ENCODE peak calls at places on chromosome 21, in eight cellular contexts. A, R, I, P, T, X, V and O are unnamed samples.

GRCh38 chr21:38968887-38969543 is 163.3 kb downstream of the ETS2 start:
- DNase-seq in A (no peak), R (no peak), I (no peak), P (no peak), T (no peak), X (no peak), V (no peak), O (no peak)

GRCh38 chr21:45551316-45551715 is 9.1 kb upstream of the SLC19A1 start:
- DNase-seq in A (no peak), R (no peak), I (no peak), P (peak), T (no peak), X (no peak), V (peak), O (no peak)

GRCh38 chr21:20647603-20648002 is 350.6 kb upstream of the NCAM2 start:
- DNase-seq in A (no peak), R (no peak), I (no peak), P (no peak), T (no peak), X (no peak), V (peak), O (no peak)

GRCh38 chr21:15839601-15840000 is 109.8 kb downstream of the USP25 start:
- DNase-seq in A (no peak), R (no peak), I (no peak), P (no peak), T (no peak), X (no peak), V (no peak), O (no peak)

GRCh38 chr21:44086636-44087425 is 20.4 kb upstream of the PWP2 start:
- DNase-seq in A (no peak), R (no peak), I (no peak), P (no peak), T (no peak), X (no peak), V (no peak), O (peak)

GRCh38 chr21:21137986-21138385 is 139.8 kb downstream of the NCAM2 start:
- DNase-seq in A (no peak), R (no peak), I (no peak), P (no peak), T (no peak), X (no peak), V (peak), O (no peak)

GRCh38 chr21:40160911-40161310 is 293.7 kb downstream of the PCP4 start:
- DNase-seq in A (peak), R (no peak), I (no peak), P (no peak), T (no peak), X (no peak), V (no peak), O (no peak)

GRCh38 chr21:15742052-15742451 is 12.3 kb downstream of the USP25 start:
- DNase-seq in A (no peak), R (peak), I (no peak), P (no peak), T (no peak), X (no peak), V (no peak), O (no peak)

GRCh38 chr21:38303300-38303699 is 46.5 kb downstream of the KCNJ15 start:
- DNase-seq in A (no peak), R (no peak), I (peak), P (no peak), T (peak), X (no peak), V (peak), O (no peak)

GRCh38 chr21:46619846-46620245 is 15.0 kb upstream of the S100B start:
- DNase-seq in A (no peak), R (peak), I (no peak), P (no peak), T (no peak), X (no peak), V (no peak), O (no peak)

GRCh38 chr21:21851205-21851604 is 853.0 kb downstream of the NCAM2 start:
- DNase-seq in A (no peak), R (no peak), I (no peak), P (no peak), T (no peak), X (no peak), V (no peak), O (no peak)

GRCh38 chr21:29168874-29169273 is 38.4 kb downstream of the MAP3K7CL start:
- DNase-seq in A (no peak), R (no peak), I (no peak), P (no peak), T (no peak), X (no peak), V (no peak), O (no peak)

GRCh38 chr21:32624726-32625125 is 12.5 kb upstream of the CFAP298 start:
- DNase-seq in A (no peak), R (peak), I (no peak), P (no peak), T (no peak), X (no peak), V (no peak), O (no peak)

GRCh38 chr21:44400791-44401385 is 47.5 kb downstream of the TRPM2 start:
- DNase-seq in A (no peak), R (no peak), I (no peak), P (no peak), T (no peak), X (no peak), V (no peak), O (peak)

GRCh38 chr21:45419162-45419561 is 14.2 kb downstream of the COL18A1 start:
- DNase-seq in A (no peak), R (no peak), I (peak), P (peak), T (no peak), X (no peak), V (no peak), O (no peak)

GRCh38 chr21:38817371-38818335 is 11.9 kb downstream of the ETS2 start:
- DNase-seq in A (no peak), R (no peak), I (no peak), P (no peak), T (no peak), X (no peak), V (peak), O (no peak)

GRCh38 chr21:33070921-33071877 is 1.3 kb downstream of the OLIG1 start:
- DNase-seq in A (peak), R (no peak), I (no peak), P (no peak), T (no peak), X (peak), V (no peak), O (no peak)

GRCh38 chr21:18164933-18165332 is 79.7 kb upstream of the CHODL start:
- DNase-seq in A (no peak), R (no peak), I (no peak), P (no peak), T (no peak), X (no peak), V (no peak), O (no peak)

GRCh38 chr21:8998946-8999681 is 1522.3 kb upstream of the TPTE start:
- DNase-seq in A (no peak), R (no peak), I (no peak), P (no peak), T (no peak), X (no peak), V (no peak), O (no peak)

GRCh38 chr21:42089093-42089631 is 18.0 kb downstream of the UMODL1 start:
- DNase-seq in A (no peak), R (no peak), I (no peak), P (no peak), T (no peak), X (no peak), V (no peak), O (no peak)

GRCh38 chr21:42088658-42089057 is 17.5 kb downstream of the UMODL1 start:
- DNase-seq in A (no peak), R (no peak), I (no peak), P (no peak), T (no peak), X (no peak), V (no peak), O (no peak)

GRCh38 chr21:42088148-42088547 is 17.0 kb downstream of the UMODL1 start:
- DNase-seq in A (no peak), R (no peak), I (no peak), P (no peak), T (no peak), X (no peak), V (no peak), O (no peak)

GRCh38 chr21:42091899-42092508 is 20.9 kb downstream of the UMODL1 start:
- DNase-seq in A (peak), R (no peak), I (no peak), P (no peak), T (no peak), X (no peak), V (no peak), O (no peak)

DNA sequence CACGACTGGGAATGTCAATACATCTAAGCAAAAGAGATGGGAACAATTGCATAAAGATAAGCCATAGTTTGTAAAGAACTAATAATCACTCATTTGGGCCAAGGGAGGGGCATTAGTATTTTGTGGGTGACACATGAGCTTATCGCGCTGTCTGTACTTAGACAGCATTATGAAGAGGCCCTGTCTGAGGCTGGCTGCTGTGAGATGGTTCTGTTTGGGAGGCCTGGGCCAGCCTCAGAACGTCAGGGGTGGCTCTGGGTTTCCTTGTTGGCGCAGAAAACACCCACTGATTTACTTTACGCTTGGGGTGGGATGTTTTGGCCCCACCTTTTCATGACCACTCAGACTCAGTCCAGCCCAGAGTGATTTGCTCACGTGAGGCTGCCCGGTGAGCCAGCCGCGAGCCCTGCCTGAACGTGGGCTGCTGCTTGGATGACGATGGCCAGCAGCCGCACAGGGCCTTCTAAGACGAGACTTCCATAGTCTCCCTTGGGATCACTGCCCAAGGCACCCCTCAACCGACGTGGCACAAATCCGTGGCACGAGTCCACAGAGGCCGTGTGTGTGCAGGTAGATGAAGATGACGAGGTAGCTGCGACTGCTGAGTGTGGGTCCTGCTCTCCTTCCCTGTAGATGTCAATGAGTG is 18.7 kb downstream of the UMODL1 start:
- DNase-seq in A (no peak), R (no peak), I (no peak), P (no peak), T (no peak), X (no peak), V (no peak), O (no peak)
- TF ChIP-seq CTCF in A (no peak), R (no peak), I (no peak), P (no peak), T (no peak), X (no peak), V (no peak), O (no peak)

GRCh38 chr21:42862774-42863503 is 16.4 kb downstream of the WDR4 start:
- DNase-seq in A (no peak), R (no peak), I (no peak), P (no peak), T (no peak), X (no peak), V (no peak), O (no peak)
- TF ChIP-seq CTCF in A (no peak), R (no peak), I (no peak), P (no peak), T (no peak), X (no peak), V (no peak), O (peak)

DNA sequence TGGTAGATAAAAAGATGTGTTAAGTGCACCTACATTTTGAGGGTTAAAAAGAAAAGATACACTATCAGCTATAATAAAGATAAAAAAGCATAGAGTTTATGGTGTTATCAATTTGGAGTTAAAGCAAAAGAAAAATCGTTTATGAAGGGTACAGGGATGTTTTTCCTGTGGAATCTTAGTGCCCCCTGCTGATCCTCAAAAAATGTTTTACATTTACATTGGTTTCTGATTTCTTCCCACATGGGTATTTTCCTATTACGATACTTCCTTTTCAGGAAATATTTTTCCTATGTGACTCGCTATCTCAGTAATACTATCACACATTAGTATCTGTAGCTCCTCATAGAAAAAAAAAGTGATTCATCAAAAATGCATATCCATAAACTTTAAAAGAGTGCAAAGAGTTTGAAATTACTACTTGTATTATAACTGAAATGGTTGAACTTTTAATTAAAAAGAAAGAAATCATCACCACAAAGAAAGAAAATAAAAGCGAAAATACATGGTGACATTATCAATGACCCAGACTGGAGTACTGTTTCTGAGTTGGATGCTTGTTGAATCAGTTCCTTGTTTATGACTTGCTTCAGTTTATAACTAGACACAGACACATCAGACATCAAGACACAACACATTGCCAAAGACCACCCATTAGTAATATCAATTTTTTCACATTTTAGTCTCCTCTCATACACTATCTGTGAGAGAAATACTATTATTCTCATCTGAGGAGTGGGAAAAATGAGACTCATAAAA is 293.2 kb downstream of the MRPL39 start:
- DNase-seq in A (no peak), R (no peak), I (no peak), P (no peak), T (no peak), X (no peak), V (peak), O (no peak)
- TF ChIP-seq CTCF in A (peak), R (no peak), I (no peak), P (peak), T (no peak), X (no peak), V (peak), O (peak)

DNA sequence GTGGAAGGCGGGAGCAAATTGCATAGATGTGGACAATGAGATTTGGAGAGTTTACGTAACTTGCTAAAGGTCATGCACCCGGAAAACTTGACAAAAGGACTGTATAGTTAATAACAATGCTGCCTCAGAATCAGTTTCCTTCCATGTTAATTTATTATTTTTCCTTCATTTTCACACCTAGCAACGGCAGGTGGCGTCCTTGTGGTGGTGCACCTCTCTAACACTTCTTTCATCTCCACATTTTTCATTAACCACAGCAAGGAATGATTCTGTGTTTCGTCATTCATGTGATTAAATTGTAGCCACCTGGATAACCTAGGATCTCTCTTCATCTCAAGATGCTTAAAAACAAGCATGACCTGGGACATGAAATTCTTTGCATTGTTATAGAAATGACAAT is 2133.0 kb downstream of the NCAM2 start:
- DNase-seq in A (no peak), R (no peak), I (no peak), P (no peak), T (no peak), X (no peak), V (no peak), O (no peak)
- TF ChIP-seq CTCF in A (no peak), R (no peak), I (no peak), P (peak), T (no peak), X (no peak), V (no peak), O (peak)

GRCh38 chr21:26169061-26169610 is 1.4 kb downstream of the APP start:
- DNase-seq in A (peak), R (no peak), I (peak), P (peak), T (no peak), X (peak), V (peak), O (no peak)

GRCh38 chr21:26167593-26167992 is 3.0 kb downstream of the APP start:
- DNase-seq in A (no peak), R (no peak), I (no peak), P (no peak), T (no peak), X (no peak), V (no peak), O (no peak)

GRCh38 chr21:26169611-26170470 is 729 bp downstream of the APP start:
- DNase-seq in A (peak), R (peak), I (peak), P (peak), T (no peak), X (peak), V (peak), O (peak)

GRCh38 chr21:26171310-26172100 is 935 bp upstream of the APP start:
- DNase-seq in A (peak), R (no peak), I (no peak), P (no peak), T (no peak), X (no peak), V (no peak), O (no peak)

DNA sequence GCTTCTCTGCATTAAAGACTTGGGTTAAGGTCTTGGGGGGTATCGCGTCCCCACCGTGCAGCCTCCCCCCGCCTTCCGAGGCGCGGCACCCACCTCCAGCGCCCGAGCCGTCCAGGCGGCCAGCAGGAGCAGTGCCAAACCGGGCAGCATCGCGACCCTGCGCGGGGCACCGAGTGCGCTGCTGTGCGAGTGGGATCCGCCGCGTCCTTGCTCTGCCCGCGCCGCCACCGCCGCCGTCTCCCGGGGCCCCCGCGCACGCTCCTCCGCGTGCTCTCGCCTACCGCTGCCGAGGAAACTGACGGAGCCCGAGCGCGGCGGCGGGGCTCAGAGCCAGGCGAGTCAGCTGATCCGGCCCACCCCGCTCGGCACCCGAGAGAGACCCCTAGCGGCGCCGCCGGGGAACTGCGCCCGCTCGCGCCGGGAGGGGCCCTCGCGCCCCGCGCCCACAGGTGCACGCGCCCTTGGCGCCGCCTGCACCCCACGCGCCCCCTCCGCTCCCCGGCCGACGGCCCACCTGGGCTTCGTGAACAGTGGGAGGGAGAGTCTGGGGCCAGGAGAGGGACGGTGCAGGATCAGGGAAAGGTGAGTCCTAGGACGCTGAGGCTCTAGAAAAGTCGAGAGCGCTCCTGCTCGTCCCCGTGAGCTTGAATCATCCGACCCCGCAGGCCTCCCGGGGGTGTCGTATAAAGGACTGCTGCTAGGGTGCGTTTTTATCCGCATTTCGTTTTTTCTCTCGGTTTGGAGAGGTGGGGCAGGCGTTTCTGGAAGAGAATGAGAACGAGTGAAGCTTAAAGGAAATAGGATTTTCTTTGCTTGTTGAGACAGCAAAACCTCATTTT is at the start of gene APP:
- DNase-seq in A (peak), R (peak), I (peak), P (peak), T (no peak), X (peak), V (peak), O (peak)
- TF ChIP-seq CTCF in A (peak), R (peak), I (peak), P (peak), T (peak), X (peak), V (peak), O (peak)

GRCh38 chr21:37220981-37221664 is 46.0 kb downstream of the VPS26C start:
- DNase-seq in A (peak), R (peak), I (peak), P (peak), T (peak), X (peak), V (peak), O (peak)
- TF ChIP-seq CTCF in A (no peak), R (peak), I (peak), P (peak), T (no peak), X (peak), V (peak), O (no peak)

GRCh38 chr21:16945580-16945979 is 567.3 kb upstream of the CXADR start:
- DNase-seq in A (no peak), R (no peak), I (no peak), P (no peak), T (no peak), X (no peak), V (no peak), O (no peak)

GRCh38 chr21:16942703-16943102 is 570.1 kb upstream of the CXADR start:
- DNase-seq in A (no peak), R (no peak), I (no peak), P (no peak), T (no peak), X (no peak), V (peak), O (no peak)
- TF ChIP-seq CTCF in A (no peak), R (no peak), I (no peak), P (peak), T (no peak), X (no peak), V (peak), O (peak)

GRCh38 chr21:36384885-36385232 is 333 bp upstream of the CHAF1B start:
- DNase-seq in A (no peak), R (no peak), I (no peak), P (no peak), T (no peak), X (no peak), V (no peak), O (no peak)

GRCh38 chr21:36388076-36388475 is 2.9 kb downstream of the CHAF1B start:
- DNase-seq in A (no peak), R (no peak), I (no peak), P (no peak), T (no peak), X (no peak), V (no peak), O (no peak)

GRCh38 chr21:36385233-36385908 is at the start of gene CHAF1B:
- DNase-seq in A (peak), R (peak), I (peak), P (peak), T (no peak), X (peak), V (peak), O (peak)

GRCh38 chr21:36385909-36386642 is 884 bp downstream of the CHAF1B start:
- DNase-seq in A (no peak), R (no peak), I (no peak), P (no peak), T (no peak), X (no peak), V (peak), O (peak)

GRCh38 chr21:36388835-36389234 is 3.6 kb downstream of the CHAF1B start:
- DNase-seq in A (peak), R (no peak), I (no peak), P (no peak), T (no peak), X (no peak), V (peak), O (peak)
- TF ChIP-seq CTCF in A (no peak), R (no peak), I (no peak), P (peak), T (peak), X (no peak), V (peak), O (peak)